ENCODE peak calls at places on chromosomes 2 and 18, in six cellular contexts. D is PC-3, T is prostate gland, S is fibroblast of villous mesenchyme, E is GM13976, Y is nephron progenitor cell. Z is an unnamed sample.

GRCh38 chr18:408367-408766 is 92.1 kb downstream of the COLEC12 start:
- DNase-seq in D (no peak), Y (no peak), T (no peak), E (no peak), S (no peak), Z (no peak)

GRCh38 chr2:81481242-81481993 is 1176.9 kb upstream of the LRRTM1 start:
- DNase-seq in D (no peak), Y (no peak), S (peak; percentile 80), T (no peak), E (no peak), Z (no peak)

GRCh38 chr2:231785822-231786176 is 446 bp upstream of the COPS7B start:
- DNase-seq in T (no peak), Y (no peak), S (no peak), E (no peak), D (no peak), Z (no peak)

GRCh38 chr18:21703241-21703820 is 1.2 kb downstream of the ABHD3 start:
- DNase-seq in E (peak; percentile 58), T (peak; percentile 19), S (no peak), D (peak; percentile 48), Y (no peak), Z (peak; percentile 70)

GRCh38 chr2:143891879-143892308 is 628.0 kb downstream of the ZEB2 start:
- DNase-seq in S (no peak), Y (no peak), D (no peak), T (no peak), E (no peak), Z (no peak)

GRCh38 chr2:199261221-199261620 is 196.5 kb downstream of the SATB2 start:
- DNase-seq in S (peak; percentile 45), Y (no peak), E (no peak), T (no peak), D (peak; percentile 82), Z (no peak)

GRCh38 chr2:235561450-235561849 is 67.6 kb downstream of the AGAP1 start:
- DNase-seq in E (no peak), Y (no peak), D (no peak), T (no peak), S (peak; percentile 18), Z (no peak)

GRCh38 chr2:162245737-162246136 is 2.5 kb upstream of the FAP start:
- DNase-seq in T (no peak), D (peak; percentile 85), S (peak; percentile 91), Y (no peak), E (no peak), Z (no peak)

DNA sequence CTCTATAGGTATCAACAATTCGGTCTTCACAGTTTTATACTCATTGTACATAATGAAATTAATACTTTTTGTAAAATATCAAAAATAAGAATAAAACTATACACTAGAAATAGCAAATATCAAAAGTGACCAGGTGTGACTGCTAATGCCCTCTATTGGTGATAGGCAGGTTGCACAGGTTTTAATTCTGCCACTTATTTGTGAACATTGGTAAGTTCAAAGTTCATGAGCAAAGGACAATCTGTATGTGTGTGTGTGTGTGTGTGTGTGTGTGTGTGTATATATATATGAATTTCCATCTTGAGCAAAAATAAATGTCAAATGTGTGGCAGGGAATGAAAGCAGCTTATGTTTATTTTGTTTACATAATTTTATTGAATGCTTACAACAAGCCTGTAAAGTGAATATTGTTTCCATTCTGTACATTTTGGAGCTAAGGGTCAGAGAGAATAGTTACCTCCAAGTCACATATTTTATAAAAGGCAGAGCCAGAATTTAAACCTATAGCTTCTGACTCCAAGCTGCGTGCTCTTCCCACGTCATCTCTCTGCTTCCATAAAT is 537.4 kb downstream of the CPS1 start:
- DNase-seq in T (no peak), S (no peak), D (peak; percentile 63), Y (no peak), E (no peak), Z (peak; percentile 23)
- TF ChIP-seq CTCF in T (peak; percentile 18), S (no peak), D (peak; percentile 76), Y (peak; percentile 22), E (no peak), Z (peak; percentile 44)

GRCh38 chr2:229130522-229130921 is 140.6 kb downstream of the PID1 start:
- DNase-seq in E (no peak), T (no peak), S (peak; percentile 68), Y (no peak), D (no peak), Z (no peak)

GRCh38 chr2:229137623-229138022 is 133.5 kb downstream of the PID1 start:
- DNase-seq in E (no peak), Y (no peak), S (no peak), T (no peak), D (no peak), Z (no peak)

GRCh38 chr2:229129738-229130371 is 141.2 kb downstream of the PID1 start:
- DNase-seq in T (no peak), Y (no peak), E (no peak), S (peak; percentile 51), D (peak; percentile 18), Z (no peak)

GRCh38 chr2:229132236-229132635 is 138.9 kb downstream of the PID1 start:
- DNase-seq in S (no peak), D (no peak), Y (no peak), E (no peak), T (no peak), Z (no peak)

GRCh38 chr2:229133155-229133772 is 137.8 kb downstream of the PID1 start:
- DNase-seq in E (no peak), S (peak; percentile 65), T (peak; percentile 30), D (peak; percentile 78), Y (no peak), Z (peak; percentile 13)
- TF ChIP-seq CTCF in E (peak; percentile 8), S (peak; percentile 69), T (peak; percentile 49), D (peak; percentile 84), Y (peak; percentile 44), Z (peak; percentile 29)

GRCh38 chr2:113391073-113391472 is 46.4 kb upstream of the ZNG1B start:
- DNase-seq in S (no peak), T (no peak), E (no peak), D (no peak), Y (no peak), Z (no peak)

GRCh38 chr2:113390133-113390849 is 47.2 kb upstream of the ZNG1B start:
- DNase-seq in T (peak; percentile 47), S (peak; percentile 82), Y (peak; percentile 74), E (peak; percentile 77), D (peak; percentile 87), Z (peak; percentile 90)
- TF ChIP-seq CTCF in T (peak; percentile 53), S (peak; percentile 93), Y (peak; percentile 100), E (peak; percentile 73), D (peak; percentile 92), Z (peak; percentile 92)

DNA sequence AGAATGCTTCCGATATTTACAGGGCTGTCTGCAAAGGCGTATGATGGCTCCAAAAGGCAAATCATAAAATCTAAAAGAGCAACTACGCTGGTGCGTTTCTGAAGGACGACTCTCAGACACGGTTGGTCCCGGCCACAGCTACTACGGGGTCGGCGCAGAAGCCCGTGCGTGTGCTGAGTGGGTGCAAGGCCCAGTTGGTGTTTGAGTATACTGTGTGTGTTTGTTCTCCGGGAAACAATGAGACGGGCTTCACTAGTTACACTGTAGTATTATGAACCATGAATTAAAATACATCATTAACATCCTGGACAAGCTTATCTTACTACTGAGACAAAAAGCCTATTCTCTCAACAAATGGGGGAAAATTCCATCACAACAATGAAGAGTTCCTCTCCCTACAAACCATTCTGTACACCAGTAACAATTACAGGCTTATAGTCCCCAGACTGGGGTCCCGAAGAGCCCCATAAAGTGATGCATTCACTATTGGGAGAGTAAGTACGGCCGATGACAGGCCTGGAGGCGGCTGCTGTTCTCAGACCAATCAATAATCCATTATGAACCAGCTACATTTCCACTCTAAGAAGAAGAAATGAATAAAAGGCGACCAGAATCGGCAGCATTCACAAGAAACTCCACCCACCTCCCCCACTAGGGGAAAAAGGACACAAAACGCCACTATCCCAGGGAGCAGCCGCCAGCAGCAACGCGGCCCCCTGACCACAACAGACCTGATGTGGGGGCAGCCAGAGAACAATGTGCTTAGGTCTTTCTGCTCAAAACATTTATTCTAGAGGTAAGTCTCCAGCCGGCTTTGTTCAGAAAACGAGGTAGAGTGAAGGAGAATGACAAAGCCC is 43.3 kb downstream of the ZNF516 start:
- DNase-seq in T (no peak), Y (peak; percentile 32), E (no peak), D (no peak), S (no peak), Z (no peak)
- TF ChIP-seq CTCF in T (no peak), Y (no peak), E (no peak), D (no peak), S (no peak), Z (no peak)

GRCh38 chr2:7384773-7385349 is 467.6 kb downstream of the RNF144A start:
- DNase-seq in E (no peak), T (no peak), D (no peak), Y (no peak), S (no peak), Z (no peak)

GRCh38 chr2:7377861-7378569 is 460.8 kb downstream of the RNF144A start:
- DNase-seq in S (no peak), D (peak; percentile 71), E (no peak), Y (peak; percentile 22), T (peak; percentile 5), Z (no peak)

GRCh38 chr2:7375901-7376300 is 458.7 kb downstream of the RNF144A start:
- DNase-seq in T (no peak), D (no peak), S (no peak), Y (no peak), E (no peak), Z (no peak)

GRCh38 chr2:7378642-7379041 is 461.4 kb downstream of the RNF144A start:
- DNase-seq in E (no peak), T (no peak), Y (no peak), S (no peak), D (no peak), Z (no peak)

DNA sequence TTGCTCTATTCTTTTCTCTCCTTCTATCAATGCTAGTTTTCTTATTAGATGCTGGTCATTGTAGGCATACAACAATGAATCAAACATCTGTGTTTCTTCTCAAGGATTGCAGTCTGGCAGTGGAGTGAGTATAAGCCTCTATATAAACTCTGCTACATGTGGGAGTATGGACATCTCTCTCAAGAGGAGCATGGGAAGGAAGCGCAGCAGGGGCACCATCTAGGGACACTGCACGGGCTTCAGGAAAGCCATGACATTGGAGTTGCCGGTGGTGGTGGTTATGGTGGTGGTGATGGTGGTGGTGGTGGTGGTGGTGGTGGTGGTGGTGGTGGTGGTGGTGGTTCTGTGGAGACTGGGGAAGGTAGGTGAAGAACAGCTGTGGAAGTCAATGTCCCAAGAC is 462.6 kb downstream of the RNF144A start:
- DNase-seq in Y (no peak), S (no peak), T (no peak), D (no peak), E (peak; percentile 28), Z (peak; percentile 39)
- TF ChIP-seq CTCF in Y (no peak), S (no peak), T (no peak), D (no peak), E (no peak), Z (peak; percentile 45)

GRCh38 chr2:172087191-172087779 is 2.0 kb downstream of the DLX1 start:
- DNase-seq in D (no peak), E (peak; percentile 15), Y (no peak), S (no peak), T (no peak), Z (no peak)
- TF ChIP-seq CTCF in D (no peak), E (no peak), Y (no peak), S (no peak), T (no peak), Z (no peak)